ENCODE peak calls at places on chromosomes 11 and 22, in five cellular contexts. One of them, this sample, is unnamed.

GRCh38 chr11:46363455-46363920 is 16.2 kb downstream of the DGKZ start:
- DNase-seq in activated CD4-positive, CD25-positive, alpha-beta regulatory T cell: no peak
- DNase-seq in CD8-positive, alpha-beta T cell: no peak
- DNase-seq in cardiac muscle cell: no peak
- DNase-seq in upper lobe of right lung: no peak
- DNase-seq in this sample: no peak

GRCh38 chr11:128691802-128692749 is 1.8 kb upstream of the FLI1 start:
- DNase-seq in CD8-positive, alpha-beta T cell: no peak
- DNase-seq in upper lobe of right lung: no peak
- DNase-seq in activated CD4-positive, CD25-positive, alpha-beta regulatory T cell: no peak
- DNase-seq in cardiac muscle cell: no peak
- DNase-seq in this sample: no peak

GRCh38 chr22:32281092-32281491 is 25.9 kb upstream of the SLC5A4 start:
- DNase-seq in CD8-positive, alpha-beta T cell: no peak
- DNase-seq in upper lobe of right lung: no peak
- DNase-seq in activated CD4-positive, CD25-positive, alpha-beta regulatory T cell: no peak
- DNase-seq in cardiac muscle cell: no peak
- DNase-seq in this sample: no peak

GRCh38 chr11:17786824-17787525 is 52.4 kb downstream of the KCNC1 start:
- DNase-seq in activated CD4-positive, CD25-positive, alpha-beta regulatory T cell: no peak
- DNase-seq in cardiac muscle cell: no peak
- DNase-seq in CD8-positive, alpha-beta T cell: no peak
- DNase-seq in upper lobe of right lung: no peak
- DNase-seq in this sample: no peak

GRCh38 chr11:75576445-75577049 is 14.5 kb downstream of the SERPINH1 start:
- DNase-seq in upper lobe of right lung: peak
- DNase-seq in activated CD4-positive, CD25-positive, alpha-beta regulatory T cell: no peak
- DNase-seq in cardiac muscle cell: no peak
- DNase-seq in CD8-positive, alpha-beta T cell: no peak
- DNase-seq in this sample: no peak

GRCh38 chr11:28107331-28107725 is 628 bp downstream of the KIF18A start:
- DNase-seq in activated CD4-positive, CD25-positive, alpha-beta regulatory T cell: no peak
- DNase-seq in CD8-positive, alpha-beta T cell: no peak
- DNase-seq in cardiac muscle cell: peak
- DNase-seq in upper lobe of right lung: no peak
- DNase-seq in this sample: no peak

GRCh38 chr11:69301491-69302401 is 7.8 kb downstream of the MYEOV start:
- DNase-seq in cardiac muscle cell: no peak
- DNase-seq in CD8-positive, alpha-beta T cell: no peak
- DNase-seq in upper lobe of right lung: peak
- DNase-seq in activated CD4-positive, CD25-positive, alpha-beta regulatory T cell: no peak
- DNase-seq in this sample: no peak

GRCh38 chr22:38649841-38650522 is 6.2 kb downstream of the FAM227A start:
- DNase-seq in cardiac muscle cell: no peak
- DNase-seq in CD8-positive, alpha-beta T cell: no peak
- DNase-seq in activated CD4-positive, CD25-positive, alpha-beta regulatory T cell: no peak
- DNase-seq in upper lobe of right lung: no peak
- DNase-seq in this sample: no peak

GRCh38 chr22:27846910-27847309 is 45.4 kb upstream of the MN1 start:
- DNase-seq in activated CD4-positive, CD25-positive, alpha-beta regulatory T cell: no peak
- DNase-seq in upper lobe of right lung: no peak
- DNase-seq in cardiac muscle cell: no peak
- DNase-seq in CD8-positive, alpha-beta T cell: no peak
- DNase-seq in this sample: no peak

GRCh38 chr11:36357831-36358230 is 61.7 kb downstream of the PRR5L start:
- DNase-seq in activated CD4-positive, CD25-positive, alpha-beta regulatory T cell: no peak
- DNase-seq in CD8-positive, alpha-beta T cell: no peak
- DNase-seq in upper lobe of right lung: no peak
- DNase-seq in cardiac muscle cell: no peak
- DNase-seq in this sample: no peak

GRCh38 chr22:37854946-37855345 is 5.7 kb downstream of the EIF3L start:
- DNase-seq in activated CD4-positive, CD25-positive, alpha-beta regulatory T cell: no peak
- DNase-seq in CD8-positive, alpha-beta T cell: no peak
- DNase-seq in upper lobe of right lung: no peak
- DNase-seq in cardiac muscle cell: no peak
- DNase-seq in this sample: no peak

GRCh38 chr11:7281083-7281482 is 29.4 kb downstream of the SYT9 start:
- DNase-seq in activated CD4-positive, CD25-positive, alpha-beta regulatory T cell: no peak
- DNase-seq in upper lobe of right lung: no peak
- DNase-seq in cardiac muscle cell: no peak
- DNase-seq in CD8-positive, alpha-beta T cell: no peak
- DNase-seq in this sample: no peak

GRCh38 chr11:19698493-19699292 is 13.9 kb upstream of the NAV2 start:
- DNase-seq in upper lobe of right lung: no peak
- DNase-seq in CD8-positive, alpha-beta T cell: no peak
- DNase-seq in cardiac muscle cell: no peak
- DNase-seq in activated CD4-positive, CD25-positive, alpha-beta regulatory T cell: no peak
- DNase-seq in this sample: no peak

GRCh38 chr22:26722159-26722558 is 64.8 kb downstream of the MIAT start:
- DNase-seq in upper lobe of right lung: no peak
- DNase-seq in activated CD4-positive, CD25-positive, alpha-beta regulatory T cell: no peak
- DNase-seq in CD8-positive, alpha-beta T cell: no peak
- DNase-seq in cardiac muscle cell: no peak
- DNase-seq in this sample: no peak

GRCh38 chr11:66766681-66767080 is 37.7 kb upstream of the SPTBN2 start:
- DNase-seq in activated CD4-positive, CD25-positive, alpha-beta regulatory T cell: no peak
- DNase-seq in CD8-positive, alpha-beta T cell: no peak
- DNase-seq in upper lobe of right lung: no peak
- DNase-seq in cardiac muscle cell: no peak
- DNase-seq in this sample: no peak

GRCh38 chr11:76173663-76174062 is 32.6 kb downstream of the WNT11 start:
- DNase-seq in activated CD4-positive, CD25-positive, alpha-beta regulatory T cell: no peak
- DNase-seq in cardiac muscle cell: no peak
- DNase-seq in upper lobe of right lung: no peak
- DNase-seq in CD8-positive, alpha-beta T cell: no peak
- DNase-seq in this sample: no peak

GRCh38 chr11:123300874-123301695 is 106.0 kb upstream of the CLMP start:
- DNase-seq in cardiac muscle cell: no peak
- DNase-seq in upper lobe of right lung: no peak
- DNase-seq in activated CD4-positive, CD25-positive, alpha-beta regulatory T cell: no peak
- DNase-seq in CD8-positive, alpha-beta T cell: no peak
- DNase-seq in this sample: no peak

GRCh38 chr11:20112291-20113146 is 47.8 kb downstream of the DBX1 start:
- DNase-seq in cardiac muscle cell: no peak
- DNase-seq in activated CD4-positive, CD25-positive, alpha-beta regulatory T cell: no peak
- DNase-seq in CD8-positive, alpha-beta T cell: no peak
- DNase-seq in upper lobe of right lung: peak
- DNase-seq in this sample: no peak

GRCh38 chr11:80873309-80873999 is 1432.6 kb upstream of the TENM4 start:
- DNase-seq in upper lobe of right lung: no peak
- DNase-seq in cardiac muscle cell: no peak
- DNase-seq in CD8-positive, alpha-beta T cell: no peak
- DNase-seq in activated CD4-positive, CD25-positive, alpha-beta regulatory T cell: no peak
- DNase-seq in this sample: no peak

GRCh38 chr11:37858398-37858797 is 1260.4 kb upstream of the RAG2 start:
- DNase-seq in CD8-positive, alpha-beta T cell: no peak
- DNase-seq in cardiac muscle cell: no peak
- DNase-seq in upper lobe of right lung: no peak
- DNase-seq in activated CD4-positive, CD25-positive, alpha-beta regulatory T cell: no peak
- DNase-seq in this sample: no peak

GRCh38 chr11:44531116-44531504 is 34.4 kb upstream of the CD82 start:
- DNase-seq in activated CD4-positive, CD25-positive, alpha-beta regulatory T cell: no peak
- DNase-seq in cardiac muscle cell: no peak
- DNase-seq in upper lobe of right lung: no peak
- DNase-seq in CD8-positive, alpha-beta T cell: no peak
- DNase-seq in this sample: no peak

GRCh38 chr11:65316311-65316978 is 1.8 kb downstream of the CDC42EP2 start:
- DNase-seq in cardiac muscle cell: no peak
- DNase-seq in CD8-positive, alpha-beta T cell: no peak
- DNase-seq in upper lobe of right lung: no peak
- DNase-seq in activated CD4-positive, CD25-positive, alpha-beta regulatory T cell: no peak
- DNase-seq in this sample: no peak

GRCh38 chr11:126816655-126817054 is 183.9 kb downstream of the KIRREL3 start:
- DNase-seq in CD8-positive, alpha-beta T cell: no peak
- DNase-seq in cardiac muscle cell: peak
- DNase-seq in upper lobe of right lung: no peak
- DNase-seq in activated CD4-positive, CD25-positive, alpha-beta regulatory T cell: no peak
- DNase-seq in this sample: no peak

GRCh38 chr11:111177037-111177988 is 68.2 kb upstream of the POU2AF2 start:
- DNase-seq in cardiac muscle cell: no peak
- DNase-seq in upper lobe of right lung: no peak
- DNase-seq in activated CD4-positive, CD25-positive, alpha-beta regulatory T cell: no peak
- DNase-seq in CD8-positive, alpha-beta T cell: no peak
- DNase-seq in this sample: no peak

GRCh38 chr11:47523491-47524199 is 29.3 kb downstream of the CELF1 start:
- DNase-seq in CD8-positive, alpha-beta T cell: peak
- DNase-seq in cardiac muscle cell: peak
- DNase-seq in activated CD4-positive, CD25-positive, alpha-beta regulatory T cell: no peak
- DNase-seq in upper lobe of right lung: no peak
- DNase-seq in this sample: no peak

GRCh38 chr11:9796276-9796675 is 132.4 kb downstream of the SWAP70 start:
- DNase-seq in upper lobe of right lung: no peak
- DNase-seq in cardiac muscle cell: no peak
- DNase-seq in CD8-positive, alpha-beta T cell: no peak
- DNase-seq in activated CD4-positive, CD25-positive, alpha-beta regulatory T cell: no peak
- DNase-seq in this sample: no peak

GRCh38 chr11:72075109-72075508 is 5.2 kb downstream of the NUMA1 start:
- DNase-seq in CD8-positive, alpha-beta T cell: no peak
- DNase-seq in activated CD4-positive, CD25-positive, alpha-beta regulatory T cell: no peak
- DNase-seq in upper lobe of right lung: no peak
- DNase-seq in cardiac muscle cell: no peak
- DNase-seq in this sample: no peak

GRCh38 chr11:8959546-8960166 is 4.6 kb downstream of the TMEM9B start:
- DNase-seq in activated CD4-positive, CD25-positive, alpha-beta regulatory T cell: no peak
- DNase-seq in upper lobe of right lung: no peak
- DNase-seq in cardiac muscle cell: peak
- DNase-seq in CD8-positive, alpha-beta T cell: no peak
- DNase-seq in this sample: no peak

GRCh38 chr22:24758164-24758799 is 16.2 kb downstream of the PIWIL3 start:
- DNase-seq in upper lobe of right lung: no peak
- DNase-seq in cardiac muscle cell: peak
- DNase-seq in CD8-positive, alpha-beta T cell: peak
- DNase-seq in activated CD4-positive, CD25-positive, alpha-beta regulatory T cell: peak
- DNase-seq in this sample: no peak

GRCh38 chr11:63841554-63841953 is 2.6 kb downstream of the MARK2 start:
- DNase-seq in activated CD4-positive, CD25-positive, alpha-beta regulatory T cell: no peak
- DNase-seq in upper lobe of right lung: peak
- DNase-seq in CD8-positive, alpha-beta T cell: peak
- DNase-seq in cardiac muscle cell: no peak
- DNase-seq in this sample: no peak

GRCh38 chr22:19941365-19942070 is at the start of the genes COMT and TXNRD2:
- DNase-seq in upper lobe of right lung: peak
- DNase-seq in CD8-positive, alpha-beta T cell: peak
- DNase-seq in cardiac muscle cell: peak
- DNase-seq in activated CD4-positive, CD25-positive, alpha-beta regulatory T cell: peak
- DNase-seq in this sample: no peak

GRCh38 chr22:37804502-37804885 is 3.2 kb upstream of the GCAT start:
- DNase-seq in CD8-positive, alpha-beta T cell: no peak
- DNase-seq in upper lobe of right lung: no peak
- DNase-seq in activated CD4-positive, CD25-positive, alpha-beta regulatory T cell: no peak
- DNase-seq in cardiac muscle cell: no peak
- DNase-seq in this sample: no peak

GRCh38 chr11:65278351-65278750 is 16.6 kb downstream of the POLA2 start:
- DNase-seq in activated CD4-positive, CD25-positive, alpha-beta regulatory T cell: no peak
- DNase-seq in CD8-positive, alpha-beta T cell: no peak
- DNase-seq in cardiac muscle cell: no peak
- DNase-seq in upper lobe of right lung: no peak
- DNase-seq in this sample: no peak

This sample was measured in cortex of kidney.